ENCODE peak calls at places on chromosomes 5 and 9, in four cellular contexts. A is HepG2, Q is IMR-90, O is heart left ventricle. P is an unnamed sample.

GRCh38 chr5:145553177-145553576 is 282.0 kb downstream of the PRELID2 start:
- DNase-seq in Q (no peak), O (no peak), A (no peak), P (no peak)

GRCh38 chr5:172502410-172502809 is 48.1 kb upstream of the SH3PXD2B start:
- DNase-seq in A (no peak), O (no peak), Q (no peak), P (no peak)

GRCh38 chr5:179623906-179624741 is 653 bp upstream of the HNRNPH1 start:
- DNase-seq in Q (peak), O (peak), A (peak), P (peak)

GRCh38 chr5:126370796-126371718 is 52.2 kb upstream of the GRAMD2B start:
- DNase-seq in Q (peak), O (no peak), A (peak), P (no peak)

GRCh38 chr9:130756037-130756436 is 62.5 kb downstream of the EXOSC2 start:
- DNase-seq in O (no peak), A (no peak), Q (no peak), P (no peak)

GRCh38 chr5:53479656-53480473 is 564 bp upstream of the FST start:
- DNase-seq in O (peak), A (peak), Q (peak), P (peak)

GRCh38 chr5:101676646-101677045 is 619.4 kb downstream of the SLCO4C1 start:
- DNase-seq in O (no peak), Q (no peak), A (no peak), P (no peak)

GRCh38 chr5:50595199-50595598 is 71.2 kb upstream of the PARP8 start:
- DNase-seq in Q (peak), A (no peak), O (no peak), P (no peak)

GRCh38 chr9:92350129-92350739 is 24.5 kb downstream of the CENPP start:
- DNase-seq in Q (peak), O (no peak), A (no peak), P (no peak)

GRCh38 chr5:170503970-170504525 is at the start of gene KCNIP1:
- DNase-seq in O (peak), Q (no peak), A (no peak), P (no peak)

GRCh38 chr9:36268007-36268427 is 9.8 kb upstream of the GNE start:
- DNase-seq in A (no peak), Q (peak), O (no peak), P (no peak)

GRCh38 chr9:109989296-109989695 is 209.3 kb downstream of the PALM2AKAP2 start:
- DNase-seq in Q (peak), A (no peak), O (no peak), P (no peak)

GRCh38 chr5:140220032-140220697 is 45.2 kb downstream of the CYSTM1 start:
- DNase-seq in A (no peak), O (no peak), Q (peak), P (no peak)

GRCh38 chr5:85920984-85921383 is 696.8 kb upstream of the COX7C start:
- DNase-seq in A (no peak), Q (no peak), O (no peak), P (no peak)

GRCh38 chr5:173527671-173528070 is 88.8 kb downstream of the BOD1 start:
- DNase-seq in A (no peak), Q (no peak), O (no peak), P (no peak)

GRCh38 chr5:103829585-103829984 is 267.0 kb upstream of the NUDT12 start:
- DNase-seq in Q (no peak), O (no peak), A (no peak), P (no peak)

GRCh38 chr5:151086905-151087360 is 6.1 kb upstream of the TNIP1 start:
- DNase-seq in Q (peak), A (no peak), O (no peak), P (no peak)

GRCh38 chr9:88732128-88732527 is 197.2 kb downstream of the NXNL2 start:
- DNase-seq in Q (peak), A (no peak), O (no peak), P (no peak)

GRCh38 chr5:9776525-9776924 is 146.4 kb upstream of the TAS2R1 start:
- DNase-seq in O (no peak), Q (peak), A (no peak), P (no peak)

GRCh38 chr5:9771079-9771478 is 140.9 kb upstream of the TAS2R1 start:
- DNase-seq in A (no peak), Q (no peak), O (no peak), P (no peak)

GRCh38 chr5:9775339-9775738 is 145.2 kb upstream of the TAS2R1 start:
- DNase-seq in Q (peak), O (no peak), A (no peak), P (no peak)

GRCh38 chr5:9780501-9780900 is 150.3 kb upstream of the TAS2R1 start:
- DNase-seq in Q (no peak), O (no peak), A (no peak), P (no peak)

DNA sequence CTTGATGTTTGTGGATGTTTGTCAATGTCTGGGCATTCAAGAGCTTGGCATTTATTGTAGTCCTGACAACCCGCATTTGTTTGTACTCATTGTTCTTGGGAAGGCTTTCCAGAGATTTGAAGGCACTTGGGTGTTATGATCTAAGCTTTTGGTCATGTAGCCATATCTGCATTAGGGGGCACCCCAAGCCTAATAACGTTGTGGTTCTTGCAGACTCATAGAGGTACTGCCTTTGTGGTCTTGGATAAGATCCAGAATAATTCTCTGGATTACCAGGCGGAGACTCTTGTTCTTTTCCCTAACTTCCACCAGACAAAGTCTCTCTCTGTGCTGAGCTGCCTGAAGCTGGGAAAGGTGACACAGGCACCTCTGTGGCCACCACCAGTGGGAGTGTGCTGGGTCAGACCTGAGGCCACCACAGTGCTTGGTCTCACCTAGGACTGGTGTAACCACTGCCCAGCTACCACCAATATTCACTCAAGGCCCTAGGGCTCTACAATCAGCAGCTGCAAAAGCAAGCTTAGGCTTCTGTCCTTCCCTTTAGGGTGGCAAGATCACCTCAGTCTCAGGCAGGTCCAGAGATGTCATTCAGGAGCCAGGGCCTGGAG is 144.4 kb upstream of the TAS2R1 start:
- DNase-seq in A (peak), O (no peak), Q (peak), P (no peak)
- TF ChIP-seq CTCF in A (no peak), O (no peak), Q (peak), P (no peak)

DNA sequence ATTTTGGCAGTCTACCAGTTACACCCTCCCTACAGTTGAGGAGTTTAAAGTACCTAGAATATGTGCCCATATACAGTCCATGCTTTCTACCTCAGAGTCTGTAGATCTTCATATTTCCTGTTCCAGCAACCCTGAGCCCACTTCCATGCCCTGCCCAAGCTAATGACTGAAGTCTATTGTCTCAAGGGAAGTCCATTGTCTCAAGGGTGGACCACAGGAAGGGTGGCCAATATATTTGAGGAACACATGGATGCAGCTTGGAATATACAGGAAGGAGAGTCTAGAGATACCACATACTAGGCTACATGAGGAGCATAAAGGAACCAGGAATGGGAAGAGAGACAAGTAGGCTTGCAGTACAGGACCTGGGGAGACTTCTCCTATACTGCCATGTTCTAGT is 274.4 kb downstream of the FER start:
- DNase-seq in Q (no peak), A (no peak), O (no peak), P (no peak)
- TF ChIP-seq POLR2A in Q (no peak), A (no peak), O (no peak), P (no peak)

GRCh38 chr9:97591535-97591934 is 41.6 kb downstream of the TSTD2 start:
- DNase-seq in Q (no peak), O (no peak), A (no peak), P (no peak)
- TF ChIP-seq CTCF in Q (no peak), O (no peak), A (no peak), P (no peak)

GRCh38 chr5:93622240-93622885 is 39.3 kb downstream of the NR2F1 start:
- DNase-seq in Q (peak), A (peak), O (no peak), P (no peak)

GRCh38 chr5:93626801-93627200 is 43.8 kb downstream of the NR2F1 start:
- DNase-seq in O (no peak), A (no peak), Q (no peak), P (no peak)

GRCh38 chr5:93620487-93621339 is 37.7 kb downstream of the NR2F1 start:
- DNase-seq in A (peak), O (peak), Q (peak), P (no peak)

GRCh38 chr5:93623153-93623552 is 40.1 kb downstream of the NR2F1 start:
- DNase-seq in Q (no peak), A (no peak), O (no peak), P (no peak)

DNA sequence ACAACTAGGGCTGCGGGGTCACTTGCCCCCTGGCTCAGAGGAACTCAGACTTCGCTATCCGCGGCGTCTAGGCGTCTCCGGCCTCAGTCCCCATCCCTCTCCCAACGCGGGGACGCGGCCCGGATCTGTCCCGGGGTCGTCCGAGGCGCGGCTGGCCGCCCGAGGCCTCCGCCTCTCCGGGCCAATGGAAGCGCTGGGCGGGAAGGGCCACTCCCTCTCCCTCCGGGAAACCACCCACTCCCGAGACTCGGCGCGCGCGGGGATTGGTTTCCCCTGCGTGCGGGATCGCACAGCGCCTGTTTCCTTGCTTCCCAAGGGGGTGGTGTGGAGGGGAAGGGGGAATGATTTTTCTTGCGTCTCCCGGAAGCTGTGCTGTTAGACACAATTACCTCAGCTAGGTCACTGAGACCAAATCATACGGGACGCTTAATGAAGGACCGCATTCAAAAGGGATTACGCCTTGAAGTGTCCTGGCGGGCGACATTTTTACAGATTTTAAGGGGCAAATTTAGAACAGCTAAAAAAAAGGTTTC is 38.4 kb downstream of the NR2F1 start:
- DNase-seq in O (peak), Q (peak), A (peak), P (peak)
- TF ChIP-seq POLR2A in O (no peak), Q (peak), A (no peak), P (no peak)